ENCODE peak calls at places on chromosomes 7 and 10, in six cellular contexts. One of them, this sample, is unnamed.

GRCh38 chr7:105911961-105912575 is 35.7 kb upstream of the ATXN7L1 start:
- DNase-seq in tibial nerve: no peak
- DNase-seq in fibroblast of lung: peak; percentile 34
- DNase-seq in cardiac fibroblast: no peak
- DNase-seq in gastrocnemius medialis: no peak
- DNase-seq in AG09309: no peak
- DNase-seq in this sample: no peak

GRCh38 chr10:86269332-86269731 is 97.3 kb downstream of the GRID1 start:
- DNase-seq in gastrocnemius medialis: no peak
- DNase-seq in tibial nerve: no peak
- DNase-seq in AG09309: no peak
- DNase-seq in fibroblast of lung: no peak
- DNase-seq in cardiac fibroblast: no peak
- DNase-seq in this sample: no peak

GRCh38 chr7:67758551-67758950 is 761.9 kb downstream of the TYW1 start:
- DNase-seq in fibroblast of lung: peak; percentile 5
- DNase-seq in cardiac fibroblast: no peak
- DNase-seq in AG09309: no peak
- DNase-seq in tibial nerve: no peak
- DNase-seq in gastrocnemius medialis: no peak
- DNase-seq in this sample: no peak

GRCh38 chr10:26837139-26837538 is 23.6 kb downstream of the ABI1 start:
- DNase-seq in AG09309: no peak
- DNase-seq in tibial nerve: no peak
- DNase-seq in cardiac fibroblast: no peak
- DNase-seq in fibroblast of lung: no peak
- DNase-seq in gastrocnemius medialis: no peak
- DNase-seq in this sample: no peak

GRCh38 chr7:84781838-84782237 is 405.0 kb downstream of the SEMA3D start:
- DNase-seq in gastrocnemius medialis: no peak
- DNase-seq in cardiac fibroblast: no peak
- DNase-seq in AG09309: no peak
- DNase-seq in tibial nerve: no peak
- DNase-seq in fibroblast of lung: no peak
- DNase-seq in this sample: no peak

GRCh38 chr7:9083837-9084236 is 650.4 kb downstream of the NXPH1 start:
- DNase-seq in fibroblast of lung: no peak
- DNase-seq in gastrocnemius medialis: no peak
- DNase-seq in AG09309: no peak
- DNase-seq in cardiac fibroblast: no peak
- DNase-seq in tibial nerve: no peak
- DNase-seq in this sample: no peak

GRCh38 chr7:76008156-76008687 is 13.8 kb upstream of the TMEM120A start:
- DNase-seq in cardiac fibroblast: no peak
- DNase-seq in tibial nerve: no peak
- DNase-seq in fibroblast of lung: no peak
- DNase-seq in AG09309: no peak
- DNase-seq in gastrocnemius medialis: no peak
- DNase-seq in this sample: no peak

GRCh38 chr7:141462958-141463357 is 88.3 kb upstream of the AGK start:
- DNase-seq in cardiac fibroblast: no peak
- DNase-seq in AG09309: no peak
- DNase-seq in tibial nerve: no peak
- DNase-seq in gastrocnemius medialis: no peak
- DNase-seq in fibroblast of lung: no peak
- DNase-seq in this sample: no peak

GRCh38 chr7:105723582-105723981 is 142.3 kb upstream of the EFCAB10 start:
- DNase-seq in AG09309: no peak
- DNase-seq in tibial nerve: no peak
- DNase-seq in gastrocnemius medialis: no peak
- DNase-seq in fibroblast of lung: no peak
- DNase-seq in cardiac fibroblast: no peak
- DNase-seq in this sample: no peak

GRCh38 chr10:59362991-59363390 is 642 bp upstream of the FAM13C start:
- DNase-seq in gastrocnemius medialis: peak; percentile 74
- DNase-seq in fibroblast of lung: peak; percentile 63
- DNase-seq in cardiac fibroblast: peak; percentile 64
- DNase-seq in tibial nerve: peak; percentile 59
- DNase-seq in AG09309: no peak
- DNase-seq in this sample: no peak

GRCh38 chr7:40680657-40681056 is 545.9 kb downstream of the SUGCT start:
- DNase-seq in cardiac fibroblast: peak; percentile 28
- DNase-seq in fibroblast of lung: no peak
- DNase-seq in tibial nerve: no peak
- DNase-seq in AG09309: no peak
- DNase-seq in gastrocnemius medialis: no peak
- DNase-seq in this sample: no peak

GRCh38 chr10:132027423-132027983 is 38.2 kb upstream of the JAKMIP3 start:
- DNase-seq in AG09309: no peak
- DNase-seq in fibroblast of lung: peak; percentile 22
- DNase-seq in gastrocnemius medialis: no peak
- DNase-seq in cardiac fibroblast: peak; percentile 8
- DNase-seq in tibial nerve: no peak
- DNase-seq in this sample: no peak

GRCh38 chr7:65976659-65977196 is 5.3 kb downstream of the GUSB start:
- DNase-seq in cardiac fibroblast: no peak
- DNase-seq in AG09309: no peak
- DNase-seq in fibroblast of lung: no peak
- DNase-seq in gastrocnemius medialis: no peak
- DNase-seq in tibial nerve: no peak
- DNase-seq in this sample: no peak

GRCh38 chr7:139618482-139619366 is 95.2 kb downstream of the CLEC2L start:
- DNase-seq in fibroblast of lung: no peak
- DNase-seq in gastrocnemius medialis: no peak
- DNase-seq in tibial nerve: peak; percentile 49
- DNase-seq in cardiac fibroblast: peak; percentile 56
- DNase-seq in AG09309: no peak
- DNase-seq in this sample: no peak

GRCh38 chr7:93622036-93622714 is 47.7 kb upstream of the CALCR start:
- DNase-seq in tibial nerve: no peak
- DNase-seq in fibroblast of lung: peak; percentile 23
- DNase-seq in gastrocnemius medialis: no peak
- DNase-seq in cardiac fibroblast: peak; percentile 30
- DNase-seq in AG09309: no peak
- DNase-seq in this sample: no peak

GRCh38 chr7:99369767-99370353 is 4.7 kb upstream of the ARPC1B start:
- DNase-seq in gastrocnemius medialis: no peak
- DNase-seq in fibroblast of lung: peak; percentile 66
- DNase-seq in tibial nerve: no peak
- DNase-seq in cardiac fibroblast: peak; percentile 57
- DNase-seq in AG09309: peak; percentile 23
- DNase-seq in this sample: no peak

GRCh38 chr7:158228986-158229385 is 358.6 kb downstream of the PTPRN2 start:
- DNase-seq in gastrocnemius medialis: no peak
- DNase-seq in AG09309: no peak
- DNase-seq in fibroblast of lung: no peak
- DNase-seq in cardiac fibroblast: no peak
- DNase-seq in tibial nerve: no peak
- DNase-seq in this sample: no peak

GRCh38 chr7:157006829-157007469 is 3.5 kb downstream of the MNX1 start:
- DNase-seq in gastrocnemius medialis: no peak
- DNase-seq in fibroblast of lung: no peak
- DNase-seq in tibial nerve: no peak
- DNase-seq in cardiac fibroblast: no peak
- DNase-seq in AG09309: no peak
- DNase-seq in this sample: no peak

GRCh38 chr7:78939669-78940068 is 513.8 kb downstream of the MAGI2 start:
- DNase-seq in gastrocnemius medialis: no peak
- DNase-seq in AG09309: no peak
- DNase-seq in tibial nerve: no peak
- DNase-seq in cardiac fibroblast: no peak
- DNase-seq in fibroblast of lung: no peak
- DNase-seq in this sample: no peak

GRCh38 chr7:20784311-20785210 is 2.1 kb downstream of the SP8 start:
- DNase-seq in tibial nerve: no peak
- DNase-seq in cardiac fibroblast: no peak
- DNase-seq in gastrocnemius medialis: no peak
- DNase-seq in AG09309: no peak
- DNase-seq in fibroblast of lung: no peak
- DNase-seq in this sample: no peak

GRCh38 chr10:71809628-71810027 is 36.3 kb upstream of the VSIR start:
- DNase-seq in AG09309: no peak
- DNase-seq in tibial nerve: no peak
- DNase-seq in fibroblast of lung: no peak
- DNase-seq in gastrocnemius medialis: no peak
- DNase-seq in cardiac fibroblast: no peak
- DNase-seq in this sample: no peak

GRCh38 chr7:135501402-135501801 is 8.5 kb downstream of the CNOT4 start:
- DNase-seq in cardiac fibroblast: no peak
- DNase-seq in AG09309: no peak
- DNase-seq in gastrocnemius medialis: no peak
- DNase-seq in fibroblast of lung: peak; percentile 38
- DNase-seq in tibial nerve: no peak
- DNase-seq in this sample: no peak

GRCh38 chr10:132307823-132308587 is at the start of gene STK32C:
- DNase-seq in cardiac fibroblast: peak; percentile 94
- DNase-seq in fibroblast of lung: peak; percentile 78
- DNase-seq in gastrocnemius medialis: peak; percentile 85
- DNase-seq in AG09309: peak; percentile 43
- DNase-seq in tibial nerve: peak; percentile 86
- DNase-seq in this sample: peak; percentile 14

GRCh38 chr10:104260775-104261115 is 6.1 kb downstream of the GSTO1 start:
- DNase-seq in fibroblast of lung: peak; percentile 72
- DNase-seq in cardiac fibroblast: peak; percentile 75
- DNase-seq in AG09309: no peak
- DNase-seq in tibial nerve: no peak
- DNase-seq in gastrocnemius medialis: no peak
- DNase-seq in this sample: no peak

GRCh38 chr10:104259456-104259855 is 4.8 kb downstream of the GSTO1 start:
- DNase-seq in tibial nerve: no peak
- DNase-seq in cardiac fibroblast: no peak
- DNase-seq in gastrocnemius medialis: no peak
- DNase-seq in AG09309: no peak
- DNase-seq in fibroblast of lung: no peak
- DNase-seq in this sample: no peak

GRCh38 chr10:104262055-104262454 is 6.9 kb upstream of the GSTO2 start:
- DNase-seq in cardiac fibroblast: peak; percentile 32
- DNase-seq in gastrocnemius medialis: no peak
- DNase-seq in fibroblast of lung: no peak
- DNase-seq in tibial nerve: no peak
- DNase-seq in AG09309: no peak
- DNase-seq in this sample: no peak

GRCh38 chr10:104258209-104258608 is 3.5 kb downstream of the GSTO1 start:
- DNase-seq in cardiac fibroblast: no peak
- DNase-seq in fibroblast of lung: no peak
- DNase-seq in AG09309: no peak
- DNase-seq in gastrocnemius medialis: no peak
- DNase-seq in tibial nerve: no peak
- DNase-seq in this sample: no peak

DNA sequence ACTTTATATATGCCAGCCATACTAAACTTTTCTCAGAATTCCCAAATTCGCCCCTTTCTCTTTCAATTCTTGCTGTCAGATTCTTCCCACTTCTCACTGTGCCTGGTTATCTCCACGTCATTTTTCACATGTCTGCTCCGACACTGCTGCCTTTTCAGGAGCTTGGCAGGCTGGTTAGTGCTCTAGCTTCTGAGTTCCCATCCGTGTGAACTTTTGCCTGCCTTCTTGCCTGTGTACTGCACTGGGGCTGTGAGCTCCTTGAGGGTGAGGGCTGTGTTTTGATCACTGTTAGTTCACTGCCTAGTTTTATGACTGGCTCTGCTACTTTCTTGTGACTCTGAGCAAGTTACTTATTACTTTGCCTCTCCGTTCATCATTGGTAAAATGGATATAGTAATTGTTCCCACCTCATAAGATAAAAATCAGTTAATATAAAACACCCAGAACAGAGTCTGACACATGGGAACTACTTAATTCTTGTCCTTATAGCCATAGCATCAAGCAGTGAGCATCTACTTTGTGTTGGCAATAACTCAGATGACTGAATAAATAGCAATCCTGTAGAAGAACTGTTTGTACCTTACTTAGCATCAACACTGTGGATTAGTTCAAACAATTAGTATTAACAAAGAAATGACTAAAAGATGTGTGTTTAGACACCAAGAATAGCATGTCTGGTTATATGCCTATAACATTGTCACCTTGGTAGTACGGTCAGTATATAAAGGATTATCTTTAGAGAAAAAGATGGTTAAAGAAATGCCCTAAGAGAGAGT is 5.5 kb downstream of the GSTO1 start:
- DNase-seq in gastrocnemius medialis: no peak
- DNase-seq in fibroblast of lung: peak; percentile 22
- DNase-seq in tibial nerve: no peak
- DNase-seq in AG09309: no peak
- DNase-seq in cardiac fibroblast: peak; percentile 71
- DNase-seq in this sample: no peak
- H3K4me3 ChIP-seq in gastrocnemius medialis: no peak overlapping the region
- H3K4me3 ChIP-seq in fibroblast of lung: no peak overlapping the region
- H3K4me3 ChIP-seq in tibial nerve: no peak overlapping the region
- H3K4me3 ChIP-seq in AG09309: no peak overlapping the region
- H3K4me3 ChIP-seq in cardiac fibroblast: no peak overlapping the region
- H3K4me3 ChIP-seq in this sample: no peak overlapping the region

GRCh38 chr10:24617771-24618396 is 105.8 kb downstream of the ARHGAP21 start:
- DNase-seq in tibial nerve: peak; percentile 27
- DNase-seq in AG09309: no peak
- DNase-seq in fibroblast of lung: peak; percentile 30
- DNase-seq in cardiac fibroblast: peak; percentile 52
- DNase-seq in gastrocnemius medialis: peak; percentile 44
- DNase-seq in this sample: no peak
- TF ChIP-seq CTCF in tibial nerve: peak; percentile 73
- TF ChIP-seq CTCF in AG09309: peak; percentile 81
- TF ChIP-seq CTCF in fibroblast of lung: peak; percentile 78
- TF ChIP-seq CTCF in cardiac fibroblast: peak; percentile 77
- TF ChIP-seq CTCF in gastrocnemius medialis: peak; percentile 68
- TF ChIP-seq CTCF in this sample: peak; percentile 67

GRCh38 chr10:34235164-34235832 is 579.8 kb downstream of the PARD3 start:
- DNase-seq in cardiac fibroblast: peak; percentile 22
- DNase-seq in tibial nerve: no peak
- DNase-seq in AG09309: no peak
- DNase-seq in fibroblast of lung: peak; percentile 89
- DNase-seq in gastrocnemius medialis: no peak
- DNase-seq in this sample: no peak
- H3K4me3 ChIP-seq in cardiac fibroblast: no peak overlapping the region
- H3K4me3 ChIP-seq in tibial nerve: no peak overlapping the region
- H3K4me3 ChIP-seq in AG09309: no peak overlapping the region
- H3K4me3 ChIP-seq in fibroblast of lung: no peak overlapping the region
- H3K4me3 ChIP-seq in gastrocnemius medialis: no peak overlapping the region
- H3K4me3 ChIP-seq in this sample: no peak overlapping the region

DNA sequence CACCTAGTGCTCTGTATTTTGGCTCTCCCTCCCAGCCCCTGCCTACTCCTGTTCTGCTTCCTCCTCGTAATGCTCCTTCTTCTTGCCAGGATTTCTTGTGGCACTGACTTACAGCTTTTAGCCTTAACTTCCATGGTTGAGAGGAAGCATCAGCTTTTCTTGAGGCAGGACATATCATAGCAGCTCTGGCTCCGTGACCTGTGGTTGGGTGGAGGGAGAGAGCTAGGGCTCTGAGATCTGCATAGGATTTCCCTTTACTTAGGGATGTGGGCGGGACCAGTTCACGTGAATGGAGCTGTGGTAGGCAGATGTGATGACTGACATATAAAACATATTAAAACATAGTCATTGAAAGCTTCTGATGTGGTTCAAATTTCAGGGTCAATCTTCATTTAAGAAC is 10.6 kb upstream of the RAB11FIP2 start:
- DNase-seq in tibial nerve: no peak
- DNase-seq in cardiac fibroblast: no peak
- DNase-seq in gastrocnemius medialis: no peak
- DNase-seq in fibroblast of lung: no peak
- DNase-seq in AG09309: no peak
- DNase-seq in this sample: no peak
- TF ChIP-seq CTCF in tibial nerve: no peak
- TF ChIP-seq CTCF in cardiac fibroblast: no peak
- TF ChIP-seq CTCF in gastrocnemius medialis: no peak
- TF ChIP-seq CTCF in fibroblast of lung: no peak
- TF ChIP-seq CTCF in AG09309: no peak
- TF ChIP-seq CTCF in this sample: no peak